ENCODE peak calls at places on chromosomes 12 and 14, in ten cellular contexts. E is GM03348; J is effector memory CD8-positive, alpha-beta T cell; W is stimulated activated CD8-positive, alpha-beta memory T cell treated with anti-CD3 and anti-CD28 coated beads, Interleukin-7, amount 100 ng/mL, for 1 hour; V is fibroblast of mammary gland; T is cardiac fibroblast; Z is left ventricle myocardium inferior; P is H7; B is EL; D is right cardiac atrium. X is an unnamed sample.

GRCh38 chr12:67826946-67827719 is 162.1 kb upstream of the IFNG-AS1 start:
- DNase-seq in E (no peak), J (no peak), W (no peak), V (peak), T (peak), Z (no peak), P (no peak), B (peak), D (no peak), X (no peak)

GRCh38 chr14:76040704-76041103 is 55.1 kb downstream of the IFT43 start:
- DNase-seq in E (no peak), J (no peak), W (no peak), V (no peak), T (no peak), Z (no peak), P (no peak), B (no peak), D (no peak), X (no peak)

GRCh38 chr12:69901141-69901900 is 76.3 kb downstream of the MYRFL start:
- DNase-seq in E (no peak), J (no peak), W (no peak), V (no peak), T (peak), Z (no peak), P (no peak), B (peak), D (no peak), X (no peak)

GRCh38 chr12:124032265-124032886 is 59.4 kb downstream of the ZNF664 start:
- DNase-seq in E (peak), J (peak), W (no peak), V (peak), T (peak), Z (no peak), P (peak), B (peak), D (no peak), X (no peak)

GRCh38 chr14:24426150-24426911 is 3.1 kb downstream of the CBLN3 start:
- DNase-seq in E (no peak), J (no peak), W (no peak), V (no peak), T (no peak), Z (no peak), P (no peak), B (no peak), D (no peak), X (no peak)

GRCh38 chr14:72975776-72976175 is 49.5 kb downstream of the DCAF4 start:
- DNase-seq in E (no peak), J (no peak), W (no peak), V (peak), T (no peak), Z (no peak), P (peak), B (no peak), D (no peak), X (no peak)

GRCh38 chr14:73754911-73755360 is 40.8 kb upstream of the PNMA1 start:
- DNase-seq in E (peak), J (no peak), W (no peak), V (peak), T (peak), Z (peak), P (peak), B (peak), D (peak), X (no peak)

GRCh38 chr14:101774006-101774755 is 12.7 kb downstream of the PPP2R5C start:
- DNase-seq in E (no peak), J (no peak), W (no peak), V (no peak), T (no peak), Z (no peak), P (no peak), B (no peak), D (no peak), X (peak)

GRCh38 chr12:80044694-80045046 is 54.7 kb upstream of the OTOGL start:
- DNase-seq in E (peak), J (no peak), W (no peak), V (peak), T (peak), Z (no peak), P (no peak), B (peak), D (no peak), X (no peak)

GRCh38 chr12:31589896-31590729 is 823 bp downstream of the DENND5B start:
- DNase-seq in E (peak), J (no peak), W (no peak), V (peak), T (peak), Z (peak), P (peak), B (peak), D (peak), X (peak)

GRCh38 chr12:45725631-45726593 is 3.6 kb upstream of the ARID2 start:
- DNase-seq in E (peak), J (peak), W (no peak), V (peak), T (peak), Z (no peak), P (peak), B (peak), D (no peak), X (peak)

GRCh38 chr12:83763425-83763824 is 1076.7 kb downstream of the TMTC2 start:
- DNase-seq in E (no peak), J (no peak), W (no peak), V (peak), T (peak), Z (no peak), P (no peak), B (no peak), D (no peak), X (no peak)

GRCh38 chr14:69356903-69357543 is 41.1 kb downstream of the ERH start:
- DNase-seq in E (no peak), J (no peak), W (no peak), V (no peak), T (no peak), Z (no peak), P (peak), B (no peak), D (no peak), X (no peak)

GRCh38 chr14:98582276-98582675 is 689.7 kb downstream of the BCL11B start:
- DNase-seq in E (no peak), J (no peak), W (no peak), V (no peak), T (no peak), Z (no peak), P (no peak), B (no peak), D (no peak), X (no peak)

GRCh38 chr14:60646202-60646886 is 2.9 kb downstream of the SIX1 start:
- DNase-seq in E (peak), J (no peak), W (no peak), V (no peak), T (no peak), Z (no peak), P (peak), B (no peak), D (no peak), X (peak)

GRCh38 chr12:54526800-54527630 is 22.4 kb upstream of the PDE1B start:
- DNase-seq in E (peak), J (peak), W (no peak), V (peak), T (peak), Z (peak), P (peak), B (peak), D (no peak), X (peak)

GRCh38 chr14:103110681-103111296 is 12.5 kb upstream of the TNFAIP2 start:
- DNase-seq in E (peak), J (no peak), W (no peak), V (no peak), T (peak), Z (no peak), P (peak), B (peak), D (no peak), X (peak)

GRCh38 chr12:8504351-8504750 is 9.0 kb upstream of the CLEC4D start:
- DNase-seq in E (no peak), J (no peak), W (no peak), V (no peak), T (no peak), Z (no peak), P (no peak), B (no peak), D (no peak), X (no peak)

GRCh38 chr12:12018454-12018853 is 52.3 kb upstream of the BCL2L14 start:
- DNase-seq in E (no peak), J (no peak), W (no peak), V (peak), T (peak), Z (no peak), P (no peak), B (peak), D (peak), X (no peak)

GRCh38 chr12:110262442-110263388 is 18.3 kb upstream of the ATP2A2 start:
- DNase-seq in E (no peak), J (no peak), W (no peak), V (no peak), T (no peak), Z (no peak), P (no peak), B (no peak), D (no peak), X (no peak)

X was measured in NCI-H526.